ENCODE peak calls at places on chromosomes 5 and 9, in five cellular contexts. M is EL; F is naive thymus-derived CD4-positive, alpha-beta T cell; S is effector memory CD8-positive, alpha-beta T cell; V is activated CD8-positive, alpha-beta memory T cell treated with anti-CD3 and anti-CD28 coated beads for 24 hours. Q is an unnamed sample.
A peak's percentile ranks its signal among the peaks of the same experiment; 100 is the strongest.

GRCh38 chr9:103037508-103038477 is 42.7 kb downstream of the CYLC2 start:
- DNase-seq in V (no peak), M (no peak), F (no peak), S (no peak), Q (no peak)

GRCh38 chr9:129509508-129509907 is 111.4 kb downstream of the C9orf50 start:
- DNase-seq in M (peak; percentile 83), V (no peak), F (no peak), S (no peak), Q (no peak)

GRCh38 chr9:16545639-16546038 is 324.8 kb downstream of the BNC2 start:
- DNase-seq in V (no peak), F (no peak), S (no peak), M (no peak), Q (no peak)

GRCh38 chr5:139979518-139979917 is 63.6 kb downstream of the NRG2 start:
- DNase-seq in V (no peak), F (no peak), M (no peak), S (no peak), Q (no peak)

GRCh38 chr9:6855860-6856259 is 98.1 kb downstream of the KDM4C start:
- DNase-seq in S (no peak), M (no peak), V (no peak), F (no peak), Q (no peak)

GRCh38 chr5:177344891-177345290 is 6.6 kb downstream of the LMAN2 start:
- DNase-seq in S (no peak), V (no peak), F (no peak), M (no peak), Q (no peak)

GRCh38 chr5:174581483-174581882 is 142.9 kb upstream of the MSX2 start:
- DNase-seq in V (no peak), M (peak; percentile 32), F (no peak), S (no peak), Q (no peak)

GRCh38 chr9:114153761-114154596 is 1.4 kb upstream of the COL27A1 start:
- DNase-seq in V (no peak), M (peak; percentile 51), S (no peak), F (no peak), Q (no peak)

GRCh38 chr9:128160603-128160987 is 530 bp downstream of the BBLN start:
- DNase-seq in S (peak; percentile 25), F (no peak), V (peak; percentile 86), M (peak; percentile 38), Q (no peak)

GRCh38 chr9:78620764-78621163 is 323.8 kb downstream of the PSAT1 start:
- DNase-seq in M (peak; percentile 79), S (no peak), V (no peak), F (no peak), Q (no peak)

GRCh38 chr5:163489055-163489744 is 16.2 kb upstream of the MAT2B start:
- DNase-seq in F (peak; percentile 8), M (peak; percentile 59), S (no peak), V (no peak), Q (no peak)

GRCh38 chr5:55172937-55173695 is at the start of gene CDC20B:
- DNase-seq in M (peak; percentile 81), V (peak; percentile 88), F (peak; percentile 36), S (peak; percentile 61), Q (no peak)

GRCh38 chr5:68378204-68378830 is 162.8 kb downstream of the PIK3R1 start:
- DNase-seq in S (no peak), V (no peak), M (no peak), F (no peak), Q (no peak)

GRCh38 chr5:93151896-93152295 is 429.1 kb downstream of the NR2F1-AS1 start:
- DNase-seq in F (no peak), V (no peak), M (no peak), S (no peak), Q (no peak)

GRCh38 chr5:135156715-135157404 is 122.8 kb upstream of the PITX1 start:
- DNase-seq in F (no peak), S (no peak), M (no peak), V (no peak), Q (no peak)

GRCh38 chr5:41413067-41413466 is 97.3 kb downstream of the PLCXD3 start:
- DNase-seq in V (no peak), F (no peak), M (peak; percentile 24), S (no peak), Q (no peak)

GRCh38 chr5:172795401-172795977 is 24.5 kb upstream of the DUSP1 start:
- DNase-seq in V (no peak), M (peak; percentile 98), S (no peak), F (no peak), Q (peak; percentile 100)

GRCh38 chr5:113776168-113776567 is 262.7 kb downstream of the YTHDC2 start:
- DNase-seq in S (no peak), F (no peak), M (no peak), V (no peak), Q (no peak)

GRCh38 chr9:107683566-107683965 is 194.0 kb upstream of the KLF4 start:
- DNase-seq in S (no peak), F (no peak), M (no peak), V (no peak), Q (no peak)

GRCh38 chr5:149049371-149049781 is 13.5 kb downstream of the SH3TC2 start:
- DNase-seq in S (no peak), M (peak; percentile 20), F (no peak), V (no peak), Q (no peak)

GRCh38 chr5:26700759-26701384 is 337.5 kb downstream of the CDH9 start:
- DNase-seq in S (no peak), M (no peak), V (no peak), F (no peak), Q (no peak)

GRCh38 chr5:7078901-7079300 is 317.0 kb upstream of the ADCY2 start:
- DNase-seq in F (no peak), S (no peak), V (no peak), M (no peak), Q (no peak)

GRCh38 chr5:128009399-128009798 is 74.2 kb upstream of the SLC12A2 start:
- DNase-seq in S (no peak), F (no peak), V (no peak), M (no peak), Q (no peak)

GRCh38 chr9:27338527-27338903 is 41.6 kb upstream of the EQTN start:
- DNase-seq in S (no peak), M (no peak), V (no peak), F (no peak), Q (no peak)

GRCh38 chr5:112338681-112339337 is 80.3 kb downstream of the EPB41L4A start:
- DNase-seq in S (no peak), F (no peak), V (no peak), M (peak; percentile 5), Q (no peak)

GRCh38 chr5:129899454-129899853 is 4.8 kb upstream of the CHSY3 start:
- DNase-seq in M (no peak), V (no peak), F (no peak), S (no peak), Q (no peak)

GRCh38 chr5:67315082-67315801 is 118.6 kb upstream of the CD180 start:
- DNase-seq in S (no peak), V (no peak), F (no peak), M (peak; percentile 70), Q (no peak)

GRCh38 chr5:27511061-27511460 is 472.7 kb upstream of the CDH9 start:
- DNase-seq in S (no peak), V (no peak), M (no peak), F (no peak), Q (no peak)

GRCh38 chr5:89447027-89447426 is 564.0 kb upstream of the MEF2C start:
- DNase-seq in F (no peak), M (no peak), S (no peak), V (no peak), Q (no peak)

GRCh38 chr9:19517202-19517942 is 108.6 kb downstream of the ACER2 start:
- DNase-seq in S (no peak), V (no peak), M (no peak), F (no peak), Q (no peak)

GRCh38 chr5:31408814-31409213 is 123.1 kb downstream of the DROSHA start:
- DNase-seq in F (no peak), S (no peak), M (peak; percentile 91), V (no peak), Q (no peak)

GRCh38 chr9:77588319-77588937 is 59.7 kb downstream of the GNA14 start:
- DNase-seq in M (peak; percentile 91), S (no peak), F (no peak), V (no peak), Q (no peak)

GRCh38 chr5:157926953-157927352 is 68.0 kb upstream of the CLINT1 start:
- DNase-seq in F (no peak), S (no peak), V (no peak), M (no peak), Q (no peak)

GRCh38 chr5:107361945-107362344 is 308.8 kb downstream of the EFNA5 start:
- DNase-seq in F (no peak), S (no peak), M (no peak), V (no peak), Q (no peak)

GRCh38 chr5:43658499-43658898 is 55.5 kb downstream of the NNT start:
- DNase-seq in M (peak; percentile 79), V (no peak), S (no peak), F (no peak), Q (no peak)